ENCODE peak calls at places on chromosomes 11 and 22, in seven cellular contexts. One of them, this sample, is unnamed.

GRCh38 chr22:26589367-26589844 is 526 bp downstream of the TPST2 start:
- DNase-seq in activated CD4-positive, CD25-positive, alpha-beta regulatory T cell: no peak
- DNase-seq in IMR-90: peak
- DNase-seq in SW 1271: no peak
- DNase-seq in AG04450: no peak
- DNase-seq in NCI-H460: no peak
- DNase-seq in ovary: no peak
- DNase-seq in this sample: peak

GRCh38 chr11:2312232-2313042 is 10.6 kb downstream of the TSPAN32 start:
- DNase-seq in activated CD4-positive, CD25-positive, alpha-beta regulatory T cell: no peak
- DNase-seq in IMR-90: peak
- DNase-seq in SW 1271: no peak
- DNase-seq in AG04450: no peak
- DNase-seq in NCI-H460: no peak
- DNase-seq in ovary: no peak
- DNase-seq in this sample: no peak

GRCh38 chr11:55719608-55720160 is 53.6 kb upstream of the OR5D13 start:
- DNase-seq in activated CD4-positive, CD25-positive, alpha-beta regulatory T cell: no peak
- DNase-seq in IMR-90: no peak
- DNase-seq in SW 1271: no peak
- DNase-seq in AG04450: no peak
- DNase-seq in NCI-H460: no peak
- DNase-seq in ovary: no peak
- DNase-seq in this sample: no peak

GRCh38 chr22:42919199-42919598 is 62.1 kb upstream of the ARFGAP3 start:
- DNase-seq in activated CD4-positive, CD25-positive, alpha-beta regulatory T cell: no peak
- DNase-seq in IMR-90: no peak
- DNase-seq in SW 1271: peak
- DNase-seq in AG04450: no peak
- DNase-seq in NCI-H460: no peak
- DNase-seq in ovary: no peak
- DNase-seq in this sample: no peak

GRCh38 chr11:83951521-83951920 is 665.4 kb upstream of the CCDC90B start:
- DNase-seq in activated CD4-positive, CD25-positive, alpha-beta regulatory T cell: no peak
- DNase-seq in IMR-90: no peak
- DNase-seq in SW 1271: no peak
- DNase-seq in AG04450: no peak
- DNase-seq in NCI-H460: no peak
- DNase-seq in ovary: no peak
- DNase-seq in this sample: no peak

GRCh38 chr11:16280256-16280682 is 76.1 kb downstream of the SOX6 start:
- DNase-seq in activated CD4-positive, CD25-positive, alpha-beta regulatory T cell: no peak
- DNase-seq in IMR-90: no peak
- DNase-seq in SW 1271: no peak
- DNase-seq in AG04450: no peak
- DNase-seq in NCI-H460: peak
- DNase-seq in ovary: no peak
- DNase-seq in this sample: no peak

GRCh38 chr11:66002648-66003225 is 434 bp downstream of the BANF1 start:
- DNase-seq in activated CD4-positive, CD25-positive, alpha-beta regulatory T cell: no peak
- DNase-seq in IMR-90: peak
- DNase-seq in SW 1271: peak
- DNase-seq in AG04450: no peak
- DNase-seq in NCI-H460: peak
- DNase-seq in ovary: peak
- DNase-seq in this sample: peak

GRCh38 chr11:12725863-12726666 is 51.8 kb downstream of the TEAD1 start:
- DNase-seq in activated CD4-positive, CD25-positive, alpha-beta regulatory T cell: no peak
- DNase-seq in IMR-90: peak
- DNase-seq in SW 1271: no peak
- DNase-seq in AG04450: no peak
- DNase-seq in NCI-H460: no peak
- DNase-seq in ovary: no peak
- DNase-seq in this sample: no peak

GRCh38 chr11:1514349-1515061 is 27.9 kb upstream of the MOB2 start:
- DNase-seq in activated CD4-positive, CD25-positive, alpha-beta regulatory T cell: no peak
- DNase-seq in IMR-90: no peak
- DNase-seq in SW 1271: no peak
- DNase-seq in AG04450: no peak
- DNase-seq in NCI-H460: no peak
- DNase-seq in ovary: peak
- DNase-seq in this sample: no peak

GRCh38 chr11:121567988-121568387 is 115.2 kb upstream of the SORL1-AS1 start:
- DNase-seq in activated CD4-positive, CD25-positive, alpha-beta regulatory T cell: no peak
- DNase-seq in IMR-90: no peak
- DNase-seq in SW 1271: no peak
- DNase-seq in AG04450: no peak
- DNase-seq in NCI-H460: no peak
- DNase-seq in ovary: no peak
- DNase-seq in this sample: no peak

GRCh38 chr11:20077973-20078372 is 82.3 kb downstream of the DBX1 start:
- DNase-seq in activated CD4-positive, CD25-positive, alpha-beta regulatory T cell: no peak
- DNase-seq in IMR-90: no peak
- DNase-seq in SW 1271: no peak
- DNase-seq in AG04450: no peak
- DNase-seq in NCI-H460: no peak
- DNase-seq in ovary: no peak
- DNase-seq in this sample: no peak